ENCODE peak calls at places on chromosomes 11 and 22, in four cellular contexts. One of them, this sample, is unnamed. For H3K4me1, the result is how much of the 10 kb centered on the place peaks cover.

GRCh38 chr11:12979928-12980689 is 29.0 kb upstream of the RASSF10 start:
- DNase-seq in endothelial cell of umbilical vein: no peak
- DNase-seq in HCT116: no peak
- DNase-seq in K562: no peak
- DNase-seq in this sample: peak

GRCh38 chr11:27489092-27489491 is 16.5 kb upstream of the LGR4 start:
- DNase-seq in endothelial cell of umbilical vein: no peak
- DNase-seq in K562: no peak
- DNase-seq in HCT116: no peak
- DNase-seq in this sample: no peak

GRCh38 chr22:22730655-22731373 is 86.4 kb downstream of the GGTLC2 start:
- DNase-seq in endothelial cell of umbilical vein: no peak
- DNase-seq in K562: peak
- DNase-seq in HCT116: no peak
- DNase-seq in this sample: no peak

GRCh38 chr22:48581821-48582469 is 1245.7 kb downstream of the BRD1 start:
- DNase-seq in endothelial cell of umbilical vein: no peak
- DNase-seq in HCT116: no peak
- DNase-seq in K562: no peak
- DNase-seq in this sample: no peak

GRCh38 chr11:111977141-111978027 is 40.2 kb downstream of the DIXDC1 start:
- DNase-seq in K562: no peak
- DNase-seq in endothelial cell of umbilical vein: peak
- DNase-seq in HCT116: no peak
- DNase-seq in this sample: peak

GRCh38 chr11:78216021-78216420 is 27.3 kb downstream of the USP35 start:
- DNase-seq in K562: no peak
- DNase-seq in HCT116: no peak
- DNase-seq in endothelial cell of umbilical vein: no peak
- DNase-seq in this sample: no peak

GRCh38 chr22:20084547-20085413 is 4.7 kb downstream of the DGCR8 start:
- DNase-seq in HCT116: no peak
- DNase-seq in K562: peak
- DNase-seq in endothelial cell of umbilical vein: no peak
- DNase-seq in this sample: no peak

GRCh38 chr11:104118105-104118762 is 45.7 kb downstream of the PDGFD start:
- DNase-seq in HCT116: no peak
- DNase-seq in endothelial cell of umbilical vein: no peak
- DNase-seq in K562: no peak
- DNase-seq in this sample: no peak

GRCh38 chr11:83092488-83093384 is 21.0 kb upstream of the RAB30 start:
- DNase-seq in K562: no peak
- DNase-seq in HCT116: peak
- DNase-seq in endothelial cell of umbilical vein: peak
- DNase-seq in this sample: peak

GRCh38 chr11:10401275-10401674 is 53.8 kb upstream of the AMPD3 start:
- DNase-seq in endothelial cell of umbilical vein: no peak
- DNase-seq in K562: no peak
- DNase-seq in HCT116: no peak
- DNase-seq in this sample: no peak

GRCh38 chr11:107043242-107043991 is 25.1 kb upstream of the GUCY1A2 start:
- DNase-seq in HCT116: no peak
- DNase-seq in K562: no peak
- DNase-seq in endothelial cell of umbilical vein: no peak
- DNase-seq in this sample: no peak

GRCh38 chr22:44931077-44931540 is 78.7 kb downstream of the PHF21B start:
- DNase-seq in endothelial cell of umbilical vein: no peak
- DNase-seq in K562: no peak
- DNase-seq in HCT116: no peak
- DNase-seq in this sample: no peak

GRCh38 chr11:67289651-67290479 is 762 bp downstream of the ANKRD13D start:
- DNase-seq in endothelial cell of umbilical vein: peak
- DNase-seq in K562: no peak
- DNase-seq in HCT116: no peak
- DNase-seq in this sample: no peak

GRCh38 chr11:45713573-45713972 is 48.2 kb upstream of the CHST1 start:
- DNase-seq in K562: no peak
- DNase-seq in HCT116: no peak
- DNase-seq in endothelial cell of umbilical vein: no peak
- DNase-seq in this sample: no peak

GRCh38 chr22:19663821-19664325 is 50.4 kb upstream of the SEPTIN5 start:
- DNase-seq in K562: peak
- DNase-seq in HCT116: no peak
- DNase-seq in endothelial cell of umbilical vein: peak
- DNase-seq in this sample: no peak

GRCh38 chr11:35367491-35367890 is 51.9 kb downstream of the SLC1A2 start:
- DNase-seq in K562: no peak
- DNase-seq in HCT116: no peak
- DNase-seq in endothelial cell of umbilical vein: no peak
- DNase-seq in this sample: no peak

GRCh38 chr11:34448223-34448994 is 9.7 kb downstream of the CAT start:
- DNase-seq in endothelial cell of umbilical vein: no peak
- DNase-seq in HCT116: no peak
- DNase-seq in K562: no peak
- DNase-seq in this sample: no peak

GRCh38 chr22:39309881-39310714 is 9.3 kb downstream of the RPL3 start:
- DNase-seq in HCT116: no peak
- DNase-seq in endothelial cell of umbilical vein: no peak
- DNase-seq in K562: no peak
- DNase-seq in this sample: no peak

GRCh38 chr22:20945578-20945934 is 21.5 kb upstream of the AIFM3 start:
- DNase-seq in K562: no peak
- DNase-seq in endothelial cell of umbilical vein: no peak
- DNase-seq in HCT116: no peak
- DNase-seq in this sample: no peak

GRCh38 chr22:42931421-42932196 is 74.5 kb upstream of the ARFGAP3 start:
- DNase-seq in K562: no peak
- DNase-seq in endothelial cell of umbilical vein: no peak
- DNase-seq in HCT116: no peak
- DNase-seq in this sample: no peak

GRCh38 chr22:30514252-30514651 is 8.8 kb upstream of the SEC14L4 start:
- DNase-seq in endothelial cell of umbilical vein: no peak
- DNase-seq in HCT116: no peak
- DNase-seq in K562: no peak
- DNase-seq in this sample: no peak

GRCh38 chr11:119759324-119759723 is 30.3 kb upstream of the NECTIN1 start:
- DNase-seq in endothelial cell of umbilical vein: no peak
- DNase-seq in K562: peak
- DNase-seq in HCT116: peak
- DNase-seq in this sample: no peak
- H3K4me1 ChIP-seq in endothelial cell of umbilical vein: under half
- H3K4me1 ChIP-seq in K562: under half
- H3K4me1 ChIP-seq in HCT116: under half
- H3K4me1 ChIP-seq in this sample: under half

GRCh38 chr11:65779669-65779918 is 1.2 kb downstream of the AP5B1 start:
- DNase-seq in K562: no peak
- DNase-seq in endothelial cell of umbilical vein: no peak
- DNase-seq in HCT116: no peak
- DNase-seq in this sample: no peak

GRCh38 chr11:65780770-65781151 is at the start of gene AP5B1:
- DNase-seq in endothelial cell of umbilical vein: peak
- DNase-seq in K562: peak
- DNase-seq in HCT116: no peak
- DNase-seq in this sample: peak

GRCh38 chr11:65781152-65781961 is 581 bp upstream of the AP5B1 start:
- DNase-seq in endothelial cell of umbilical vein: peak
- DNase-seq in K562: peak
- DNase-seq in HCT116: no peak
- DNase-seq in this sample: peak

GRCh38 chr11:65778901-65779668 is 1.7 kb downstream of the AP5B1 start:
- DNase-seq in HCT116: no peak
- DNase-seq in endothelial cell of umbilical vein: no peak
- DNase-seq in K562: no peak
- DNase-seq in this sample: no peak

DNA sequence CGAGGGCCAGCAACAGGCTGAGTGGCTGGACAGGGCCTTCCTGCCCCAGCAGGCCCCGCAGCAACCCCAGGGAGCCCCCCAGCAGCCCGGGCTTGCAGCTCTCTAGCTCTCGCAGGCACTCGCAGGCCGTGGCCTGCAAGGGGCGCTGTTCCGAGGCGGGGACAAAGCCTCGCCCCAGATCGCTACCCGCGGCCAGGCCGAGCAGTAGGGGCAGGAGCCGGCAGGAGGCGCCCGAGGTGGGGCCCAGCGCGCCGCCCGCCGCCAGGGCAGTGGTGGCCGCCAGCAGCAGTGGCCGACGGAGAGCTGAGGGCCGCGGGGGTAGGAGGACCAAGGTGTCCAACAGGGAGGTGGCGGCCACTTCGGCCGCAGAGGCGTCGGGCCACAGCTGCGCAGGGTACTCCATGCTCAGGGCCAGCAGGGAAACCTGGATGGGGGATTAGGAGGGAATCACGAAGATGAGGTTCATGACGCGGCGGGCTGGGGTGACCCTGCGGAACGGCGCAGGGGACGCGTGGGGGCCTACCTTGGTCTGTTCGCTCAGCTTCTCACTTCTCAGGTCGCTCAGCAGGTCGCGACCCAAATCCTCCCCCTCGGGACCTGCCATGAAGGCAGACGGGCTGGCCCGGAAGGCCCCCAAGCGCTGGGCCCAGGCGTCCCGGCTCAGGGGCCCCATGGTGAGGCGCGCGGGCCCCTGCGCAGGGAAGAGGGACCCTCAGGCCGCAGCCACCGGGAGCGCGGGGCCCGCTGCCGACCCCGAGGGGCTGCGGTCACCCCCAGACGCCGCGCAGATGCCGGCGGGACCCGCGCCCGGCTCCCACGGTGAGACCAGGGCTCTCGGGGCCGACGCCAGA is 632 bp downstream of the AP5B1 start:
- DNase-seq in endothelial cell of umbilical vein: peak
- DNase-seq in K562: peak
- DNase-seq in HCT116: peak
- DNase-seq in this sample: peak
- TF ChIP-seq POLR2AphosphoS5 in endothelial cell of umbilical vein: peak
- TF ChIP-seq POLR2AphosphoS5 in K562: peak
- TF ChIP-seq POLR2AphosphoS5 in HCT116: peak
- TF ChIP-seq POLR2AphosphoS5 in this sample: peak

DNA sequence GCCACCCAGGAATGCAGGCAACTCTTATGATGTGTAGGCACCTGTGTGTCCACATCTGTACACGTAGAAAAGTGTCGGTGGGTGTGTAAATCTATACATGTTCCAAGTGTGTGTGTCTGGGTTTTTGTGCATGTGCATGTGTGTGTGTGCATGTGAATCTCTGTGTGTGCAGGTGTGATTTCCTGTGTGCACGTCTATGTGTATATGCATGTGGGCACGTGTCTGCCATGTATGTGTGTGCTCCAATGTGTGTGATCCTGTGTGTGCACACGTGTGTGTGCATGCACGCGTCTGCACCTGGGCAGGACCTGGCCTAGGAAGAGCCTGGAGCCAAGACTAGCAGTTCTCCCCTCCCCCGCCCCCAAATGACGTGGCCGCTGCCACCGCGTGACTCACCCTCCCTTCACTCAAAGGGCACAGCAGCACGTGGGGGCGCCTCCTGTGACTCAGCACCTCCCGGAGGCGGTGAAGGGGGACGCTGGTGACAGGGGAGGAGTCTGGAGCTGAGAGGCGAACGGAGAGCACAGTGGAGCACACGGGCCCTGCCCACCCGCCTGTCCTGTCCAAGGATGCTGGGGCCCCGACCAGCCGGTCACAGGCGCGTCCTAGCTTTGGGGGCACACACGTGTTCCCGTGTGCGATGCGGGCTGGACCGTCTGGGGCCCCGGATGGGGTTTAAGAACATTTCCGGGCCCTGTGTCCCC is 10.1 kb downstream of the PIM3 start:
- DNase-seq in K562: peak
- DNase-seq in endothelial cell of umbilical vein: peak
- DNase-seq in HCT116: peak
- DNase-seq in this sample: peak
- TF ChIP-seq POLR2A in K562: peak
- TF ChIP-seq POLR2A in endothelial cell of umbilical vein: peak
- TF ChIP-seq POLR2A in HCT116: peak
- TF ChIP-seq POLR2A in this sample: peak

DNA sequence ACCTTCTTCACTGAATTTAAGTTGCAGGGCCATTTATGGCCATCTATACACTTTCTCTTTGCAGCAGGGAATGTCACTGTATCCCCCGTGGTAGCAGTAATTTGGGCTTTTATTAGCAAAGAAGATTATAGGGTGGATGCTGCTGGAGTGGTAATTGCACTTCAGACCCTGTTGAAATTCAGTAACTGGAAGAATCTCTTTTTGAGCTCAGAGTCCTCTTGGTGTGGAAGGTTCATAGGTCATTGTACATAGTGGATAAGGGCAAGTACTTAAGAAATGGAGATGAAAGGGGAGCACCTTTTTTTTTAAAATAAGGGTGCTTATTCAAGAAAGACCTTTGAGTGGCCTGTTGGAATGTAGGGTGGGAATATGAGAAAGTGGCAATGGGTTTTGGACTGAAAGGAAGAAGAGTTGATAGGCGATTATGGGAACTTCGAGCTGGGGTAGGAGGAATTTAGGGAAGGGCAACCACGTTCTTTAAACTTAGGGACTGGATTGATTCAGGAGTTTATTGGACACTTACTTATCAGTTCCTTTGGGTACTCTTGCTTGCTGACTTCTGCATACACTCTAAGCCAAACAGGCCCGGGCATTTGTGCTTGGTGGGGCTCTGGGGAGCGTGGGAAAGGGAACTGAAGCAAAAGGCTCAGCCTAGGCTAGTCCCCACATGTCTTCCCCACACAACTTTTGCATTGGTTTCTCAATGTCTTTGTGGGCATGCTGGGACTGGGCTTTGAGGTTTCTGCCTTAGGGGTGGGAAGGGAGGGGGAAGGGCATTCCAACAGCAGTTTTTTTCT is 26.5 kb downstream of the CTNND1 start:
- DNase-seq in endothelial cell of umbilical vein: no peak
- DNase-seq in K562: no peak
- DNase-seq in HCT116: no peak
- DNase-seq in this sample: peak
- H3K4me1 ChIP-seq in endothelial cell of umbilical vein: under half
- H3K4me1 ChIP-seq in K562: under half
- H3K4me1 ChIP-seq in HCT116: half or more
- H3K4me1 ChIP-seq in this sample: under half

DNA sequence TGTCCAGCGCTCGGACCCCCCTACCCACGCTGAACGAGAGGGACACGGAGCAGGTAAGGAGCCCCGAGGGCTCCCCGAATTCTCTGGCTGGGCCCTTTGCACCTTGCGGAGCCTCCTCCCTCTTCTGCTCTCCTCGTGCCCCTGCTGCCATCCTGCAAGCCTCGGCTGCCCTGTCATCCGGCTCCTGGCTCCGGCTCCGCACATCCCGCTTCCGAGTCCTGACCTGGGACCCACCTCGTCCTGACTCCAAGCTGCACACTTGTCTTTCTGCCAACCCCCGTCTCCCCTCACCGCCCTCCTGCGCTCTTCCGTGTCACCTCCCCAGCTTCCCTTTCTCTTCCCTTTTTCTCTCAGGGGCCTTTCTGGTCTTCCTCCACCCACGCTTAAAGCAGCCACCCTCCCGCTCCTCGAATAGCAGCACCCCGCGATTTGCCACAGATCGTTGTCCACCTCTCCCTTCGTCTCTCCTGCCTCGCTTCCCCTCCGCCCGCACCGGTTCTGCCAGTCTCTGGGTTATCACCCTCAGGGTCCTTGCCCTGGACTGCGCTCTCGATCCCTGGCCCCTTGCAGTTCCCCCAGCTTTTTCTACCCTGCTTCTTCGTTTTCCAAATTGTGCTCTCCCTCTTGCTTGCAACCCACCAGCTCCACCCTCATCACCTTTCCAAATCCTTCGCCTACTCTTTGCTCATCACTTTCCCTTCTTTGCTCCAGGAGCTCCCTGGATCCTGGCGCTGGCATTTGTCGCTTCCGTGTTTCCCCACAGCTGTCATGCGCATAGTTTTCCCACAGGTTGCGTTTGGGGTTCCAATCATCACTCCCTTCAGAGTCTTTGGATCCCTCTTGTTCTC is 822 bp downstream of the MARK2 start:
- DNase-seq in endothelial cell of umbilical vein: peak
- DNase-seq in K562: peak
- DNase-seq in HCT116: no peak
- DNase-seq in this sample: peak
- TF ChIP-seq POLR2AphosphoS5 in endothelial cell of umbilical vein: no peak
- TF ChIP-seq POLR2AphosphoS5 in K562: no peak
- TF ChIP-seq POLR2AphosphoS5 in HCT116: no peak
- TF ChIP-seq POLR2AphosphoS5 in this sample: peak